ENCODE peak calls at places on chromosomes 4 and X, in four cellular contexts. One of them, this sample, is unnamed.

GRCh38 chrX:104173841-104174240 is 7.6 kb downstream of the FAM199X start:
- DNase-seq in cardiac fibroblast: no peak
- DNase-seq in HTR-8/SVneo: no peak
- DNase-seq in stimulated activated CD4-positive, alpha-beta T cell treated with anti-CD3 and anti-CD28 coated beads, Interleukin-2, amount 100 ng/mL, for 24 hours: no peak
- DNase-seq in this sample: no peak

GRCh38 chr4:167111622-167112021 is 122.7 kb downstream of the SPOCK3 start:
- DNase-seq in cardiac fibroblast: no peak
- DNase-seq in HTR-8/SVneo: no peak
- DNase-seq in stimulated activated CD4-positive, alpha-beta T cell treated with anti-CD3 and anti-CD28 coated beads, Interleukin-2, amount 100 ng/mL, for 24 hours: no peak
- DNase-seq in this sample: no peak

GRCh38 chrX:71178908-71179307 is 34.3 kb downstream of the NLGN3 start:
- DNase-seq in cardiac fibroblast: peak; percentile 76
- DNase-seq in HTR-8/SVneo: peak; percentile 70
- DNase-seq in stimulated activated CD4-positive, alpha-beta T cell treated with anti-CD3 and anti-CD28 coated beads, Interleukin-2, amount 100 ng/mL, for 24 hours: peak; percentile 43
- DNase-seq in this sample: peak; percentile 21

GRCh38 chr4:27100713-27101112 is 240.1 kb downstream of the STIM2 start:
- DNase-seq in cardiac fibroblast: no peak
- DNase-seq in HTR-8/SVneo: no peak
- DNase-seq in stimulated activated CD4-positive, alpha-beta T cell treated with anti-CD3 and anti-CD28 coated beads, Interleukin-2, amount 100 ng/mL, for 24 hours: no peak
- DNase-seq in this sample: no peak

GRCh38 chr4:153209410-153209809 is 5.2 kb downstream of the TRIM2 start:
- DNase-seq in cardiac fibroblast: no peak
- DNase-seq in HTR-8/SVneo: no peak
- DNase-seq in stimulated activated CD4-positive, alpha-beta T cell treated with anti-CD3 and anti-CD28 coated beads, Interleukin-2, amount 100 ng/mL, for 24 hours: no peak
- DNase-seq in this sample: no peak

GRCh38 chr4:54625391-54625790 is 32.4 kb upstream of the KIT start:
- DNase-seq in cardiac fibroblast: no peak
- DNase-seq in HTR-8/SVneo: no peak
- DNase-seq in stimulated activated CD4-positive, alpha-beta T cell treated with anti-CD3 and anti-CD28 coated beads, Interleukin-2, amount 100 ng/mL, for 24 hours: no peak
- DNase-seq in this sample: no peak

GRCh38 chr4:85748654-85749053 is 273.7 kb downstream of the ARHGAP24 start:
- DNase-seq in cardiac fibroblast: peak; percentile 63
- DNase-seq in HTR-8/SVneo: no peak
- DNase-seq in stimulated activated CD4-positive, alpha-beta T cell treated with anti-CD3 and anti-CD28 coated beads, Interleukin-2, amount 100 ng/mL, for 24 hours: no peak
- DNase-seq in this sample: no peak

GRCh38 chrX:121649414-121649813 is 602.0 kb downstream of the GLUD2 start:
- DNase-seq in cardiac fibroblast: no peak
- DNase-seq in HTR-8/SVneo: no peak
- DNase-seq in stimulated activated CD4-positive, alpha-beta T cell treated with anti-CD3 and anti-CD28 coated beads, Interleukin-2, amount 100 ng/mL, for 24 hours: no peak
- DNase-seq in this sample: no peak

GRCh38 chrX:17967888-17968287 is 106.8 kb upstream of the RAI2 start:
- DNase-seq in cardiac fibroblast: no peak
- DNase-seq in HTR-8/SVneo: no peak
- DNase-seq in stimulated activated CD4-positive, alpha-beta T cell treated with anti-CD3 and anti-CD28 coated beads, Interleukin-2, amount 100 ng/mL, for 24 hours: no peak
- DNase-seq in this sample: no peak

GRCh38 chr4:115145393-115146160 is 32.2 kb upstream of the NDST4 start:
- DNase-seq in cardiac fibroblast: no peak
- DNase-seq in HTR-8/SVneo: no peak
- DNase-seq in stimulated activated CD4-positive, alpha-beta T cell treated with anti-CD3 and anti-CD28 coated beads, Interleukin-2, amount 100 ng/mL, for 24 hours: no peak
- DNase-seq in this sample: peak; percentile 64

GRCh38 chrX:148501121-148502066 is 977 bp downstream of the AFF2 start:
- DNase-seq in cardiac fibroblast: no peak
- DNase-seq in HTR-8/SVneo: no peak
- DNase-seq in stimulated activated CD4-positive, alpha-beta T cell treated with anti-CD3 and anti-CD28 coated beads, Interleukin-2, amount 100 ng/mL, for 24 hours: peak; percentile 24
- DNase-seq in this sample: no peak